ENCODE peak calls at places on chromosomes 5 and 9, in nine cellular contexts. X, G, V, T, E, M, F, Q and K are unnamed samples.
A peak's percentile ranks its signal among the peaks of the same experiment; 100 is the strongest.

GRCh38 chr5:67303356-67303755 is 106.8 kb upstream of the CD180 start:
- DNase-seq in M (peak; percentile 40), E (no peak), Q (no peak), X (no peak), F (no peak), V (no peak), T (no peak), G (no peak), K (no peak)

GRCh38 chr9:114678847-114679246 is 3.1 kb downstream of the TEX48 start:
- DNase-seq in X (no peak), E (no peak), V (no peak), G (no peak), F (no peak), Q (no peak), T (no peak), M (peak; percentile 51), K (no peak)

GRCh38 chr5:126122942-126123341 is 300.3 kb upstream of the GRAMD2B start:
- DNase-seq in X (no peak), E (no peak), F (no peak), Q (no peak), G (no peak), M (no peak), V (no peak), T (no peak), K (no peak)

GRCh38 chr9:86405926-86406325 is 51.7 kb upstream of the TUT7 start:
- DNase-seq in V (peak; percentile 59), Q (no peak), X (no peak), E (no peak), M (peak; percentile 95), F (peak; percentile 59), T (no peak), G (no peak), K (peak; percentile 42)

GRCh38 chr5:159894149-159894720 is 22.0 kb upstream of the ADRA1B start:
- DNase-seq in G (no peak), X (no peak), V (no peak), M (peak; percentile 71), T (no peak), Q (no peak), E (no peak), F (no peak), K (no peak)

GRCh38 chr9:125649315-125649714 is 57.7 kb downstream of the MAPKAP1 start:
- DNase-seq in T (no peak), G (no peak), V (peak; percentile 81), E (no peak), X (no peak), M (peak; percentile 86), F (peak; percentile 53), Q (no peak), K (no peak)

GRCh38 chr9:129761901-129762359 is 9.1 kb upstream of the PTGES start:
- DNase-seq in Q (peak; percentile 69), V (no peak), T (no peak), F (peak; percentile 85), G (no peak), M (peak; percentile 83), X (no peak), E (no peak), K (no peak)

GRCh38 chr9:15274425-15274824 is 32.6 kb downstream of the TTC39B start:
- DNase-seq in M (no peak), X (no peak), V (no peak), G (no peak), T (no peak), E (no peak), Q (no peak), F (no peak), K (no peak)

GRCh38 chr5:65142007-65142406 is 339.7 kb downstream of the ADAMTS6 start:
- DNase-seq in Q (no peak), G (no peak), V (no peak), E (no peak), T (no peak), M (no peak), X (no peak), F (no peak), K (no peak)

GRCh38 chr9:115400801-115401200 is 282.8 kb upstream of the TNC start:
- DNase-seq in E (no peak), F (no peak), V (no peak), G (no peak), X (no peak), M (peak; percentile 74), Q (no peak), T (no peak), K (no peak)

GRCh38 chr9:26266111-26266791 is 588.0 kb upstream of the TUSC1 start:
- DNase-seq in E (no peak), F (no peak), X (no peak), G (no peak), V (no peak), Q (no peak), T (no peak), M (no peak), K (no peak)

GRCh38 chr5:9654886-9655285 is 24.7 kb upstream of the TAS2R1 start:
- DNase-seq in X (no peak), Q (no peak), G (no peak), E (no peak), F (no peak), V (no peak), T (no peak), M (peak; percentile 36), K (no peak)

GRCh38 chr5:71782771-71783770 is 64.0 kb downstream of the CARTPT start:
- DNase-seq in T (peak; percentile 84), M (peak; percentile 75), E (peak; percentile 74), V (peak; percentile 82), Q (peak; percentile 87), G (peak; percentile 69), X (peak; percentile 79), F (peak; percentile 75), K (peak; percentile 75)

GRCh38 chr9:38048319-38048969 is 20.6 kb downstream of the SHB start:
- DNase-seq in V (no peak), G (no peak), T (no peak), E (no peak), M (peak; percentile 64), F (no peak), Q (no peak), X (no peak), K (no peak)

GRCh38 chr9:120531683-120532300 is 48.2 kb downstream of the CDK5RAP2 start:
- DNase-seq in T (no peak), M (peak; percentile 32), G (no peak), V (peak; percentile 43), X (no peak), Q (no peak), E (peak; percentile 14), F (peak; percentile 55), K (no peak)

GRCh38 chr9:104580562-104580961 is 11.6 kb downstream of the OR13C8 start:
- DNase-seq in G (no peak), E (no peak), F (no peak), V (no peak), Q (no peak), M (no peak), T (no peak), X (no peak), K (no peak)

GRCh38 chr9:73133042-73133651 is 18.5 kb upstream of the ANXA1 start:
- DNase-seq in G (no peak), F (no peak), X (no peak), V (no peak), M (no peak), E (no peak), T (no peak), Q (no peak), K (no peak)
- H3K4me3 ChIP-seq in G (no peak overlapping the region), F (peak overlapping the region; percentile 40), X (peak overlapping the region; percentile 59), V (no peak overlapping the region), M (no peak overlapping the region), E (no peak overlapping the region), T (no peak overlapping the region), Q (peak overlapping the region; percentile 44), K (no peak overlapping the region)

DNA sequence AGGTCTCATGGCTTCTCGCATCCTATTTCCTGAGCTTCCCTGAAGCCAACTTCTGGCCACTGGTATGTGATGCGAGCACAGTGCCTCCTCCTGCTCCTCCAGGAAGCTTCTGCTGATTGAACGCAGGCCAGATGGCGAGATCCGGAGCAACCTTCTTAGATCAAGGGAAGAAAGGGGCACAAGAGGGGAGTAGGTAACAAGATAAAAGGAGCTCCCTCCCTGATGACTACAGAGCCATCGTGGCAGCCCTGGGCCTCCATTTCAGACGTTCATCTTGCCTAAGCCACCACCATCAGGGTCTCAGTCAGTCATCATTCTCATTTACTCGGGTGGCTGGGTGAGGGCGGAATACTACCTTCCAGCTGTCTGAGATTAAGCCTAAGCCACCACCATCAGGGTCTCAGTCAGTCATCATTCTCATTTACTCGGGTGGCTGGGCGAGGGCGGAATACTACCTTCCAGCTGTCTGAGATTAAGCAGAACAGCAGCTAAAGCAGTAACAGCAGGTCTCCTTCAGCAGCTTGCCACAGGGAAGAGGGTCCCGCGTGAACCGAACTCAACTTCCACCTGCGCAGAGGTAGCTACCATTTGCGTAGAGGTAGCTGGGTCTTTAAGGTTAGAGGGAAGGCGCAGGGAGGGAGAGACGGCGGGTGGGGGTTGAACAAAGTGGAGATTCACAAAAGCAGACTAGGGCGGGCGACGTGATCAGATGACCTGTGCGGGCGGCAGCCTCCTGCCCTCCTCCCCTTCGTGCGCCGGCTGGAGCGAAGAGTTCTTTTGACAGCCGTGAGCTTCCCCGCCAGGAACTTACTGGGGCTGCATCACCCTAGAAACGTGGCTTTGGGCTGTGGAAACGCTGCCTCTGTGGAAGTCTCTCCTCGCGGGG is 27.9 kb upstream of the MGAT1 start:
- DNase-seq in G (peak; percentile 74), M (peak; percentile 39), F (peak; percentile 44), T (peak; percentile 83), E (peak; percentile 85), V (peak; percentile 82), Q (peak; percentile 87), X (peak; percentile 81), K (peak; percentile 50)
- TF ChIP-seq POLR2A in G (no peak), M (no peak), F (no peak), T (no peak), E (peak; percentile 77), V (peak; percentile 41), Q (peak; percentile 79), X (peak; percentile 38), K (no peak)

DNA sequence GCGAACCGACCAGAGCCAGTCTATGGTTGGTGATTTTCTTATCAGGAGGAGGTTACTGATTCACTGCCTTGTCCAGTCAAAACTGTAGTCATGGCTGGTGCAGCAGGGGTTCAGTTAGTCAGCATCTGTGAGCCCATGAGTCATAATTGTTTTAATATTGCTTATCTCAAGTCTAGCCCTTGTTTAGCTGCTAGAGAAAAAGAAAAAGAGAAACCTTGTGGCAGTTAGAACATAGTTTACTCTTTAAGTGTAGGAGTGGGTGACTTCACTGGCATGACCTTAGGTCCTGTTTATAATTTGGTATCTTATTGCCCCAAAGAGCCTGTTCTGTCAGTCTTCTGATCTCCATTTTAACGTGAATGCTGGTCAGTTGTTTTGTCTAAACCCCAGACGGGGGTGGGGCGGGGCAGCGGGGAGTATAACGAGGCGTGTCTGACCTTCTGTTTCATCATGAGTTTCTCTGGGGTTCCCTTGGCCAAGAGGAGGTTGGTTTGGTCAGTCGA is 76.9 kb upstream of the NFIL3 start:
- DNase-seq in X (no peak), Q (no peak), M (peak; percentile 95), V (peak; percentile 69), F (peak; percentile 83), E (no peak), G (no peak), T (no peak), K (no peak)
- H3K4me3 ChIP-seq in X (no peak overlapping the region), Q (no peak overlapping the region), M (no peak overlapping the region), V (no peak overlapping the region), F (peak overlapping the region; percentile 11), E (no peak overlapping the region), G (no peak overlapping the region), T (no peak overlapping the region), K (no peak overlapping the region)

DNA sequence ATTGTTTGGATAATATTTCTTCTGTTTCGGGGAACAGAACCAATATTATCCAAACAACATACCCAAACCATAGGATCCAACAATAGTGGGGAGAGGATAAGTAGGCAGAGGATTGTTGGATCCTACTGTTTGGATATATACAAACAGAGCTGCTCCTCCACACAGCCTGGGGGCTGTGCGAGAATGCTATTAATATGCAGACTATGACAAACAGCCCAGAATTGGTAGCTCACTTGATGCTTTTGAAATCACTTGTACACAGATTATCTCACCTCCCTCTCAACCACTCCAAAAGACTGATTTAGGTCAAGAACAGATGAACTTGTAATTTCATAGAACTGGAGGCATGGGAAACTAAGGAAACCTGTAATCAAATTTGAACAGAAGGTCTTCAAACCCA is 24.4 kb upstream of the MLANA start:
- DNase-seq in F (no peak), M (no peak), G (no peak), V (no peak), T (no peak), E (no peak), Q (no peak), X (no peak), K (no peak)
- TF ChIP-seq POLR2A in F (no peak), M (no peak), G (no peak), V (no peak), T (no peak), E (no peak), Q (no peak), X (no peak), K (no peak)